ENCODE peak calls at places on chromosomes 2 and 18, in four cellular contexts. One of them, this sample, is unnamed.

GRCh38 chr18:63285332-63285731 is 34.2 kb downstream of the BCL2 start:
- DNase-seq in NB4: no peak
- DNase-seq in esophagus squamous epithelium: no peak
- DNase-seq in HCEC 1CT: no peak
- DNase-seq in this sample: no peak

GRCh38 chr2:211503856-211504255 is 947.5 kb downstream of the CPS1 start:
- DNase-seq in NB4: peak; percentile 14
- DNase-seq in esophagus squamous epithelium: no peak
- DNase-seq in HCEC 1CT: no peak
- DNase-seq in this sample: no peak

GRCh38 chr2:240435457-240435954 is at the start of gene GPC1:
- DNase-seq in NB4: no peak
- DNase-seq in esophagus squamous epithelium: no peak
- DNase-seq in HCEC 1CT: peak; percentile 83
- DNase-seq in this sample: no peak

GRCh38 chr2:216345846-216346245 is 26.4 kb downstream of the MARCHF4 start:
- DNase-seq in NB4: no peak
- DNase-seq in esophagus squamous epithelium: no peak
- DNase-seq in HCEC 1CT: no peak
- DNase-seq in this sample: no peak

GRCh38 chr2:231708773-231709635 is 679 bp downstream of the PTMA start:
- DNase-seq in NB4: peak; percentile 62
- DNase-seq in esophagus squamous epithelium: no peak
- DNase-seq in HCEC 1CT: peak; percentile 38
- DNase-seq in this sample: no peak

GRCh38 chr2:62150597-62151305 is 45.2 kb upstream of the B3GNT2 start:
- DNase-seq in NB4: no peak
- DNase-seq in esophagus squamous epithelium: no peak
- DNase-seq in HCEC 1CT: no peak
- DNase-seq in this sample: no peak

GRCh38 chr2:118539290-118539689 is 308.2 kb downstream of the EN1 start:
- DNase-seq in NB4: peak; percentile 25
- DNase-seq in esophagus squamous epithelium: no peak
- DNase-seq in HCEC 1CT: peak; percentile 2
- DNase-seq in this sample: no peak

GRCh38 chr2:113276906-113277425 is 1.8 kb downstream of the PAX8 start:
- DNase-seq in NB4: no peak
- DNase-seq in esophagus squamous epithelium: no peak
- DNase-seq in HCEC 1CT: no peak
- DNase-seq in this sample: no peak

GRCh38 chr2:7625392-7626138 is 708.4 kb downstream of the RNF144A start:
- DNase-seq in NB4: no peak
- DNase-seq in esophagus squamous epithelium: no peak
- DNase-seq in HCEC 1CT: no peak
- DNase-seq in this sample: no peak

GRCh38 chr2:178422097-178422496 is 28.9 kb downstream of the PRKRA start:
- DNase-seq in NB4: no peak
- DNase-seq in esophagus squamous epithelium: no peak
- DNase-seq in HCEC 1CT: no peak
- DNase-seq in this sample: no peak

GRCh38 chr2:136327162-136327852 is 209.4 kb upstream of the CXCR4 start:
- DNase-seq in NB4: peak; percentile 81
- DNase-seq in esophagus squamous epithelium: no peak
- DNase-seq in HCEC 1CT: no peak
- DNase-seq in this sample: no peak

GRCh38 chr2:149787206-149787605 is 199.6 kb upstream of the MMADHC start:
- DNase-seq in NB4: no peak
- DNase-seq in esophagus squamous epithelium: no peak
- DNase-seq in HCEC 1CT: no peak
- DNase-seq in this sample: no peak

GRCh38 chr2:133836691-133837090 is 268.4 kb upstream of the NCKAP5 start:
- DNase-seq in NB4: no peak
- DNase-seq in esophagus squamous epithelium: no peak
- DNase-seq in HCEC 1CT: peak; percentile 37
- DNase-seq in this sample: no peak

GRCh38 chr2:37232131-37232933 is 874 bp downstream of the NDUFAF7 start:
- DNase-seq in NB4: peak; percentile 38
- DNase-seq in esophagus squamous epithelium: no peak
- DNase-seq in HCEC 1CT: peak; percentile 12
- DNase-seq in this sample: no peak

GRCh38 chr2:68756178-68756577 is 21.6 kb downstream of the ARHGAP25 start:
- DNase-seq in NB4: no peak
- DNase-seq in esophagus squamous epithelium: no peak
- DNase-seq in HCEC 1CT: no peak
- DNase-seq in this sample: no peak

GRCh38 chr2:69964353-69964831 is 3.0 kb upstream of the ASPRV1 start:
- DNase-seq in NB4: no peak
- DNase-seq in esophagus squamous epithelium: no peak
- DNase-seq in HCEC 1CT: no peak
- DNase-seq in this sample: no peak

GRCh38 chr18:6414118-6414722 is 491 bp downstream of the L3MBTL4 start:
- DNase-seq in NB4: no peak
- DNase-seq in esophagus squamous epithelium: no peak
- DNase-seq in HCEC 1CT: no peak
- DNase-seq in this sample: no peak

GRCh38 chr2:145190031-145190703 is 670.2 kb upstream of the ZEB2 start:
- DNase-seq in NB4: peak; percentile 31
- DNase-seq in esophagus squamous epithelium: no peak
- DNase-seq in HCEC 1CT: peak; percentile 31
- DNase-seq in this sample: no peak

GRCh38 chr2:68715353-68716041 is 19.1 kb upstream of the ARHGAP25 start:
- DNase-seq in NB4: peak; percentile 70
- DNase-seq in esophagus squamous epithelium: no peak
- DNase-seq in HCEC 1CT: peak; percentile 41
- DNase-seq in this sample: no peak

GRCh38 chr2:200584639-200585038 is 1.2 kb upstream of the AOX1 start:
- DNase-seq in NB4: no peak
- DNase-seq in esophagus squamous epithelium: no peak
- DNase-seq in HCEC 1CT: no peak
- DNase-seq in this sample: no peak

GRCh38 chr2:226247289-226248275 is 552.0 kb downstream of the IRS1 start:
- DNase-seq in NB4: no peak
- DNase-seq in esophagus squamous epithelium: no peak
- DNase-seq in HCEC 1CT: peak; percentile 72
- DNase-seq in this sample: no peak

GRCh38 chr2:239772721-239773120 is 252.4 kb downstream of the NDUFA10 start:
- DNase-seq in NB4: no peak
- DNase-seq in esophagus squamous epithelium: no peak
- DNase-seq in HCEC 1CT: no peak
- DNase-seq in this sample: no peak

GRCh38 chr18:79589601-79590091 is 90.0 kb upstream of the CTDP1 start:
- DNase-seq in NB4: peak; percentile 63
- DNase-seq in esophagus squamous epithelium: no peak
- DNase-seq in HCEC 1CT: no peak
- DNase-seq in this sample: no peak

GRCh38 chr18:45304558-45304957 is 310.7 kb upstream of the SLC14A2 start:
- DNase-seq in NB4: no peak
- DNase-seq in esophagus squamous epithelium: no peak
- DNase-seq in HCEC 1CT: no peak
- DNase-seq in this sample: no peak

GRCh38 chr2:238941262-238941792 is 93.4 kb downstream of the TWIST2 start:
- DNase-seq in NB4: no peak
- DNase-seq in esophagus squamous epithelium: no peak
- DNase-seq in HCEC 1CT: no peak
- DNase-seq in this sample: no peak

GRCh38 chr2:119689218-119689617 is 10.2 kb downstream of the TMEM177 start:
- DNase-seq in NB4: no peak
- DNase-seq in esophagus squamous epithelium: no peak
- DNase-seq in HCEC 1CT: no peak
- DNase-seq in this sample: no peak

GRCh38 chr18:37570336-37570930 is 4.8 kb upstream of the CELF4 start:
- DNase-seq in NB4: no peak
- DNase-seq in esophagus squamous epithelium: no peak
- DNase-seq in HCEC 1CT: no peak
- DNase-seq in this sample: no peak